ENCODE peak calls at places on chromosomes 7 and 10, in four cellular contexts. Q, E, M and Y are unnamed samples.

GRCh38 chr7:24139996-24140395 is 144.0 kb upstream of the NPY start:
- DNase-seq in Q (no peak), E (no peak), M (no peak), Y (no peak)

GRCh38 chr10:111072232-111072631 is 4.6 kb upstream of the ADRA2A start:
- DNase-seq in M (no peak), E (no peak), Q (no peak), Y (no peak)

GRCh38 chr10:31023558-31023957 is 8.1 kb downstream of the ZNF438 start:
- DNase-seq in Q (no peak), E (no peak), M (no peak), Y (no peak)

GRCh38 chr10:90592903-90593302 is 264.9 kb downstream of the HTR7 start:
- DNase-seq in Q (no peak), M (no peak), E (no peak), Y (peak; percentile 63)

GRCh38 chr10:11177926-11178453 is 160.3 kb downstream of the CELF2 start:
- DNase-seq in M (no peak), Q (no peak), E (peak; percentile 36), Y (no peak)

GRCh38 chr7:16293669-16294425 is 127.5 kb downstream of the CRPPA start:
- DNase-seq in Q (no peak), E (no peak), M (no peak), Y (no peak)

GRCh38 chr10:3350205-3350604 is 177.6 kb upstream of the PITRM1 start:
- DNase-seq in M (no peak), Q (no peak), E (no peak), Y (no peak)

GRCh38 chr7:64630496-64630895 is 35.4 kb upstream of the ZNF107 start:
- DNase-seq in E (no peak), M (no peak), Q (no peak), Y (peak; percentile 64)

GRCh38 chr10:944034-944831 is 12.7 kb upstream of the LARP4B start:
- DNase-seq in E (no peak), Q (no peak), M (peak; percentile 46), Y (no peak)

GRCh38 chr7:6576024-6576866 is 1.0 kb upstream of the ZDHHC4 start:
- DNase-seq in E (no peak), M (no peak), Q (no peak), Y (peak; percentile 54)

GRCh38 chr10:97319671-97320479 is 804 bp downstream of the FRAT1 start:
- DNase-seq in Q (no peak), E (no peak), M (no peak), Y (no peak)

GRCh38 chr10:52578871-52579405 is 193.6 kb downstream of the MBL2 start:
- DNase-seq in M (no peak), E (no peak), Q (no peak), Y (no peak)

GRCh38 chr10:3763035-3763456 is 22.0 kb downstream of the KLF6 start:
- DNase-seq in E (peak; percentile 46), Q (no peak), M (no peak), Y (peak; percentile 95)

GRCh38 chr7:138951953-138952352 is 29.2 kb downstream of the KIAA1549 start:
- DNase-seq in Q (no peak), M (no peak), E (no peak), Y (no peak)

GRCh38 chr7:98335411-98335977 is 54.0 kb downstream of the BRI3 start:
- DNase-seq in Q (no peak), E (no peak), M (no peak), Y (no peak)

GRCh38 chr7:7653140-7653539 is 12.6 kb downstream of the UMAD1 start:
- DNase-seq in M (no peak), E (no peak), Q (no peak), Y (no peak)

GRCh38 chr7:130957140-130957513 is 223.1 kb upstream of the KLF14 start:
- DNase-seq in M (no peak), E (no peak), Q (no peak), Y (peak; percentile 68)

GRCh38 chr7:111364413-111364812 is 197.9 kb downstream of the IMMP2L start:
- DNase-seq in E (no peak), Q (no peak), M (no peak), Y (no peak)